ENCODE peak calls at places on chromosomes 5 and 9, in seven cellular contexts. U is activated CD4-positive, alpha-beta T cell treated with anti-CD3 and anti-CD28 coated beads, Interleukin-2, amount 50 U/mL, for 1 hour; K is GM19239; X is T-helper 9 cell; R is aorta; C is AG08396; B is erythroblast. O is an unnamed sample.

GRCh38 chr5:59598547-59598874 is 295.0 kb downstream of the PDE4D start:
- DNase-seq in B (no peak), U (no peak), K (no peak), X (no peak), C (no peak), R (no peak), O (no peak)

GRCh38 chr9:136605966-136606365 is 56.8 kb upstream of the EGFL7 start:
- DNase-seq in X (no peak), B (no peak), K (no peak), C (no peak), U (no peak), R (peak), O (no peak)

GRCh38 chr5:98938459-98938858 is 9.7 kb upstream of the CHD1 start:
- DNase-seq in C (peak), X (no peak), B (no peak), R (no peak), U (no peak), K (no peak), O (peak)

GRCh38 chr9:98445576-98445975 is 190.1 kb upstream of the TBC1D2 start:
- DNase-seq in X (no peak), K (no peak), U (no peak), B (no peak), R (no peak), C (no peak), O (no peak)

GRCh38 chr9:133994359-133995011 is 2.4 kb upstream of the VAV2 start:
- DNase-seq in R (peak), K (peak), C (peak), B (peak), X (peak), U (peak), O (peak)

GRCh38 chr5:12272389-12272788 is 368.1 kb upstream of the CTNND2 start:
- DNase-seq in B (no peak), X (no peak), R (no peak), C (no peak), U (no peak), K (no peak), O (no peak)

GRCh38 chr9:37509536-37509935 is 23.8 kb downstream of the POLR1E start:
- DNase-seq in X (no peak), C (no peak), K (no peak), R (no peak), B (no peak), U (no peak), O (no peak)

GRCh38 chr5:138951986-138952735 is 77.0 kb upstream of the LRRTM2 start:
- DNase-seq in C (no peak), U (no peak), K (no peak), X (no peak), R (no peak), B (no peak), O (no peak)

GRCh38 chr5:164893071-164893470 is 1387.7 kb downstream of the MAT2B start:
- DNase-seq in X (no peak), U (no peak), R (no peak), C (no peak), K (no peak), B (no peak), O (no peak)

GRCh38 chr9:18427691-18428090 is 46.3 kb upstream of the ADAMTSL1 start:
- DNase-seq in R (no peak), U (no peak), X (no peak), B (no peak), C (no peak), K (no peak), O (no peak)

GRCh38 chr5:134906811-134907210 is 1.9 kb downstream of the PCBD2 start:
- DNase-seq in R (no peak), C (no peak), B (no peak), U (no peak), X (no peak), K (no peak), O (no peak)

GRCh38 chr5:178415353-178415752 is 174.8 kb downstream of the COL23A1 start:
- DNase-seq in X (no peak), R (peak), K (no peak), U (no peak), B (no peak), C (no peak), O (no peak)

GRCh38 chr5:149549461-149550266 is 1.6 kb downstream of the CSNK1A1 start:
- DNase-seq in B (peak), U (peak), R (no peak), C (peak), X (peak), K (peak), O (peak)

GRCh38 chr5:102649731-102650130 is 105.4 kb upstream of the PAM start:
- DNase-seq in U (no peak), X (no peak), R (no peak), C (no peak), K (no peak), B (no peak), O (peak)

GRCh38 chr9:36306481-36307306 is 48.4 kb upstream of the GNE start:
- DNase-seq in X (no peak), K (no peak), R (no peak), B (no peak), U (no peak), C (no peak), O (peak)

GRCh38 chr9:93112116-93112863 is 16.3 kb downstream of the CARD19 start:
- DNase-seq in K (no peak), C (no peak), X (no peak), R (peak), B (no peak), U (no peak), O (no peak)

GRCh38 chr9:72858089-72858912 is 94.6 kb downstream of the ALDH1A1 start:
- DNase-seq in X (no peak), U (no peak), K (no peak), R (peak), B (peak), C (peak), O (no peak)

GRCh38 chr5:137272831-137273230 is 226.3 kb downstream of the SPOCK1 start:
- DNase-seq in B (no peak), U (no peak), C (no peak), R (no peak), X (no peak), K (no peak), O (no peak)

GRCh38 chr5:155091063-155091648 is 77.6 kb downstream of the KIF4B start:
- DNase-seq in K (no peak), R (no peak), C (no peak), X (no peak), B (no peak), U (no peak), O (no peak)

GRCh38 chr5:141512390-141513020 is 23.6 kb downstream of the PCDHGC5 start:
- DNase-seq in K (peak), X (peak), B (peak), R (peak), C (peak), U (peak), O (peak)

GRCh38 chr9:22147818-22148573 is 138.9 kb upstream of the CDKN2B start:
- DNase-seq in R (no peak), C (peak), U (no peak), K (no peak), B (no peak), X (no peak), O (peak)

GRCh38 chr5:14039063-14039462 is 94.6 kb upstream of the DNAH5 start:
- DNase-seq in B (no peak), U (no peak), K (no peak), X (no peak), C (no peak), R (no peak), O (peak)

GRCh38 chr5:3911111-3911510 is 315.5 kb downstream of the IRX1 start:
- DNase-seq in K (no peak), X (no peak), U (no peak), C (no peak), R (no peak), B (no peak), O (no peak)

GRCh38 chr5:459562-460412 is 16.8 kb downstream of the EXOC3 start:
- DNase-seq in R (peak), C (no peak), U (no peak), B (no peak), X (no peak), K (no peak), O (no peak)

GRCh38 chr5:107217721-107218130 is 453.0 kb downstream of the EFNA5 start:
- DNase-seq in B (no peak), R (peak), U (no peak), X (no peak), C (no peak), K (no peak), O (no peak)

GRCh38 chr5:97998946-97999345 is 774.5 kb upstream of the RGMB start:
- DNase-seq in B (no peak), R (no peak), X (no peak), K (no peak), U (no peak), C (no peak), O (no peak)